ENCODE peak calls at places on chromosomes 12 and 14, in eight cellular contexts. One of them, this sample, is unnamed.

GRCh38 chr12:96061864-96062453 is 26.6 kb upstream of the LTA4H start:
- DNase-seq in GM04504: peak; percentile 72
- DNase-seq in ELF-1: peak; percentile 81
- DNase-seq in tibial artery: peak; percentile 77
- DNase-seq in activated CD8-positive, alpha-beta memory T cell treated with anti-CD3 and anti-CD28 coated beads for 1 hour: peak; percentile 44
- DNase-seq in central memory CD4-positive, alpha-beta T cell: peak; percentile 69
- DNase-seq in EL: peak; percentile 80
- DNase-seq in caudate nucleus: peak; percentile 4
- DNase-seq in this sample: peak; percentile 82

GRCh38 chr12:58927112-58927511 is 6.8 kb upstream of the LRIG3 start:
- DNase-seq in tibial artery: no peak
- DNase-seq in activated CD8-positive, alpha-beta memory T cell treated with anti-CD3 and anti-CD28 coated beads for 1 hour: no peak
- DNase-seq in EL: no peak
- DNase-seq in ELF-1: no peak
- DNase-seq in central memory CD4-positive, alpha-beta T cell: no peak
- DNase-seq in GM04504: no peak
- DNase-seq in caudate nucleus: no peak
- DNase-seq in this sample: no peak

GRCh38 chr12:26298785-26299621 is 103.6 kb downstream of the SSPN start:
- DNase-seq in caudate nucleus: no peak
- DNase-seq in EL: peak; percentile 88
- DNase-seq in tibial artery: no peak
- DNase-seq in central memory CD4-positive, alpha-beta T cell: no peak
- DNase-seq in GM04504: no peak
- DNase-seq in ELF-1: no peak
- DNase-seq in activated CD8-positive, alpha-beta memory T cell treated with anti-CD3 and anti-CD28 coated beads for 1 hour: no peak
- DNase-seq in this sample: no peak

GRCh38 chr14:39396448-39396847 is 35.8 kb downstream of the FBXO33 start:
- DNase-seq in GM04504: no peak
- DNase-seq in tibial artery: no peak
- DNase-seq in caudate nucleus: no peak
- DNase-seq in ELF-1: no peak
- DNase-seq in EL: peak; percentile 10
- DNase-seq in central memory CD4-positive, alpha-beta T cell: no peak
- DNase-seq in activated CD8-positive, alpha-beta memory T cell treated with anti-CD3 and anti-CD28 coated beads for 1 hour: no peak
- DNase-seq in this sample: no peak

GRCh38 chr12:102009796-102010195 is 52.0 kb downstream of the WASHC3 start:
- DNase-seq in ELF-1: no peak
- DNase-seq in central memory CD4-positive, alpha-beta T cell: no peak
- DNase-seq in caudate nucleus: no peak
- DNase-seq in EL: no peak
- DNase-seq in tibial artery: no peak
- DNase-seq in GM04504: no peak
- DNase-seq in activated CD8-positive, alpha-beta memory T cell treated with anti-CD3 and anti-CD28 coated beads for 1 hour: no peak
- DNase-seq in this sample: no peak

GRCh38 chr14:69712637-69713088 is 54.3 kb upstream of the SRSF5 start:
- DNase-seq in GM04504: no peak
- DNase-seq in caudate nucleus: no peak
- DNase-seq in EL: no peak
- DNase-seq in central memory CD4-positive, alpha-beta T cell: no peak
- DNase-seq in ELF-1: peak; percentile 45
- DNase-seq in tibial artery: peak; percentile 56
- DNase-seq in activated CD8-positive, alpha-beta memory T cell treated with anti-CD3 and anti-CD28 coated beads for 1 hour: no peak
- DNase-seq in this sample: peak; percentile 70

GRCh38 chr14:69298131-69299071 is 38.4 kb downstream of the GALNT16 start:
- DNase-seq in central memory CD4-positive, alpha-beta T cell: no peak
- DNase-seq in GM04504: no peak
- DNase-seq in caudate nucleus: no peak
- DNase-seq in tibial artery: no peak
- DNase-seq in activated CD8-positive, alpha-beta memory T cell treated with anti-CD3 and anti-CD28 coated beads for 1 hour: no peak
- DNase-seq in ELF-1: no peak
- DNase-seq in EL: no peak
- DNase-seq in this sample: no peak

GRCh38 chr14:74619672-74620131 is 7.7 kb upstream of the LTBP2 start:
- DNase-seq in central memory CD4-positive, alpha-beta T cell: no peak
- DNase-seq in EL: peak; percentile 100
- DNase-seq in GM04504: peak; percentile 98
- DNase-seq in tibial artery: peak; percentile 95
- DNase-seq in ELF-1: peak; percentile 35
- DNase-seq in caudate nucleus: no peak
- DNase-seq in activated CD8-positive, alpha-beta memory T cell treated with anti-CD3 and anti-CD28 coated beads for 1 hour: no peak
- DNase-seq in this sample: peak; percentile 53

GRCh38 chr14:55414551-55414950 is 2.9 kb upstream of the ATG14 start:
- DNase-seq in central memory CD4-positive, alpha-beta T cell: no peak
- DNase-seq in ELF-1: no peak
- DNase-seq in activated CD8-positive, alpha-beta memory T cell treated with anti-CD3 and anti-CD28 coated beads for 1 hour: no peak
- DNase-seq in caudate nucleus: no peak
- DNase-seq in tibial artery: no peak
- DNase-seq in GM04504: no peak
- DNase-seq in EL: no peak
- DNase-seq in this sample: no peak

GRCh38 chr12:122072031-122072970 is 6.3 kb upstream of the MLXIP start:
- DNase-seq in tibial artery: peak; percentile 71
- DNase-seq in caudate nucleus: no peak
- DNase-seq in activated CD8-positive, alpha-beta memory T cell treated with anti-CD3 and anti-CD28 coated beads for 1 hour: no peak
- DNase-seq in central memory CD4-positive, alpha-beta T cell: no peak
- DNase-seq in ELF-1: peak; percentile 93
- DNase-seq in GM04504: peak; percentile 88
- DNase-seq in EL: peak; percentile 95
- DNase-seq in this sample: peak; percentile 38

GRCh38 chr12:65656904-65657351 is 167.4 kb upstream of the HMGA2 start:
- DNase-seq in caudate nucleus: no peak
- DNase-seq in EL: peak; percentile 99
- DNase-seq in GM04504: peak; percentile 98
- DNase-seq in central memory CD4-positive, alpha-beta T cell: no peak
- DNase-seq in activated CD8-positive, alpha-beta memory T cell treated with anti-CD3 and anti-CD28 coated beads for 1 hour: no peak
- DNase-seq in ELF-1: no peak
- DNase-seq in tibial artery: no peak
- DNase-seq in this sample: no peak

GRCh38 chr12:30795660-30796507 is 41.1 kb upstream of the CAPRIN2 start:
- DNase-seq in caudate nucleus: no peak
- DNase-seq in EL: peak; percentile 85
- DNase-seq in tibial artery: peak; percentile 65
- DNase-seq in activated CD8-positive, alpha-beta memory T cell treated with anti-CD3 and anti-CD28 coated beads for 1 hour: no peak
- DNase-seq in GM04504: peak; percentile 53
- DNase-seq in ELF-1: peak; percentile 82
- DNase-seq in central memory CD4-positive, alpha-beta T cell: peak; percentile 14
- DNase-seq in this sample: peak; percentile 37

GRCh38 chr12:16849473-16849872 is 243.5 kb upstream of the LMO3 start:
- DNase-seq in caudate nucleus: no peak
- DNase-seq in activated CD8-positive, alpha-beta memory T cell treated with anti-CD3 and anti-CD28 coated beads for 1 hour: no peak
- DNase-seq in central memory CD4-positive, alpha-beta T cell: no peak
- DNase-seq in ELF-1: no peak
- DNase-seq in EL: no peak
- DNase-seq in tibial artery: no peak
- DNase-seq in GM04504: no peak
- DNase-seq in this sample: no peak

GRCh38 chr12:115132906-115133305 is 448.9 kb upstream of the TBX3 start:
- DNase-seq in activated CD8-positive, alpha-beta memory T cell treated with anti-CD3 and anti-CD28 coated beads for 1 hour: no peak
- DNase-seq in central memory CD4-positive, alpha-beta T cell: no peak
- DNase-seq in ELF-1: peak; percentile 35
- DNase-seq in tibial artery: no peak
- DNase-seq in GM04504: no peak
- DNase-seq in EL: no peak
- DNase-seq in caudate nucleus: no peak
- DNase-seq in this sample: no peak

GRCh38 chr12:18383203-18383602 is 121.9 kb downstream of the PIK3C2G start:
- DNase-seq in tibial artery: no peak
- DNase-seq in GM04504: peak; percentile 66
- DNase-seq in caudate nucleus: no peak
- DNase-seq in ELF-1: no peak
- DNase-seq in central memory CD4-positive, alpha-beta T cell: no peak
- DNase-seq in activated CD8-positive, alpha-beta memory T cell treated with anti-CD3 and anti-CD28 coated beads for 1 hour: no peak
- DNase-seq in EL: peak; percentile 97
- DNase-seq in this sample: no peak

GRCh38 chr12:67141405-67142018 is 127.6 kb upstream of the CAND1 start:
- DNase-seq in caudate nucleus: no peak
- DNase-seq in activated CD8-positive, alpha-beta memory T cell treated with anti-CD3 and anti-CD28 coated beads for 1 hour: no peak
- DNase-seq in tibial artery: no peak
- DNase-seq in ELF-1: no peak
- DNase-seq in GM04504: no peak
- DNase-seq in EL: no peak
- DNase-seq in central memory CD4-positive, alpha-beta T cell: no peak
- DNase-seq in this sample: no peak